ENCODE peak calls at places on chromosomes 6 and 20, in five cellular contexts. B is fibroblast of lung, A is PC-3, E is hepatocyte, H is GM23248. M is an unnamed sample.

GRCh38 chr6:52976591-52977035 is 18.5 kb downstream of the GSTA4 start:
- DNase-seq in B (no peak), A (no peak), E (peak), H (no peak), M (no peak)

GRCh38 chr6:56671651-56672461 is 29.2 kb upstream of the DST start:
- DNase-seq in B (peak), A (no peak), E (peak), H (no peak), M (peak)

GRCh38 chr6:89387516-89388222 is 24.4 kb downstream of the RRAGD start:
- DNase-seq in B (no peak), A (no peak), E (no peak), H (no peak), M (no peak)

GRCh38 chr6:139927236-139927635 is 552.8 kb upstream of the CITED2 start:
- DNase-seq in B (peak), A (peak), E (no peak), H (peak), M (peak)

GRCh38 chr6:150764638-150765456 is 100.7 kb upstream of the MTHFD1L start:
- DNase-seq in B (no peak), A (no peak), E (no peak), H (no peak), M (no peak)

GRCh38 chr6:72522735-72523141 is 99.1 kb upstream of the KCNQ5 start:
- DNase-seq in B (no peak), A (peak), E (peak), H (no peak), M (peak)

GRCh38 chr6:3949531-3949930 is 100.4 kb downstream of the FAM50B start:
- DNase-seq in B (no peak), A (no peak), E (no peak), H (no peak), M (no peak)

GRCh38 chr20:48704761-48705160 is 123.0 kb downstream of the PREX1 start:
- DNase-seq in B (no peak), A (no peak), E (no peak), H (no peak), M (no peak)

GRCh38 chr6:44859901-44860410 is 468.2 kb upstream of the RUNX2 start:
- DNase-seq in B (no peak), A (no peak), E (no peak), H (no peak), M (no peak)

GRCh38 chr6:39075010-39075738 is 26.6 kb downstream of the GLP1R start:
- DNase-seq in B (no peak), A (no peak), E (no peak), H (no peak), M (no peak)

GRCh38 chr20:61369731-61370520 is 117.9 kb downstream of the CDH4 start:
- DNase-seq in B (no peak), A (no peak), E (no peak), H (no peak), M (no peak)

GRCh38 chr6:117676577-117677218 is 1.4 kb downstream of the NUS1 start:
- DNase-seq in B (no peak), A (no peak), E (no peak), H (peak), M (no peak)

GRCh38 chr6:24524801-24525200 is 30.0 kb downstream of the ALDH5A1 start:
- DNase-seq in B (peak), A (peak), E (peak), H (peak), M (peak)

DNA sequence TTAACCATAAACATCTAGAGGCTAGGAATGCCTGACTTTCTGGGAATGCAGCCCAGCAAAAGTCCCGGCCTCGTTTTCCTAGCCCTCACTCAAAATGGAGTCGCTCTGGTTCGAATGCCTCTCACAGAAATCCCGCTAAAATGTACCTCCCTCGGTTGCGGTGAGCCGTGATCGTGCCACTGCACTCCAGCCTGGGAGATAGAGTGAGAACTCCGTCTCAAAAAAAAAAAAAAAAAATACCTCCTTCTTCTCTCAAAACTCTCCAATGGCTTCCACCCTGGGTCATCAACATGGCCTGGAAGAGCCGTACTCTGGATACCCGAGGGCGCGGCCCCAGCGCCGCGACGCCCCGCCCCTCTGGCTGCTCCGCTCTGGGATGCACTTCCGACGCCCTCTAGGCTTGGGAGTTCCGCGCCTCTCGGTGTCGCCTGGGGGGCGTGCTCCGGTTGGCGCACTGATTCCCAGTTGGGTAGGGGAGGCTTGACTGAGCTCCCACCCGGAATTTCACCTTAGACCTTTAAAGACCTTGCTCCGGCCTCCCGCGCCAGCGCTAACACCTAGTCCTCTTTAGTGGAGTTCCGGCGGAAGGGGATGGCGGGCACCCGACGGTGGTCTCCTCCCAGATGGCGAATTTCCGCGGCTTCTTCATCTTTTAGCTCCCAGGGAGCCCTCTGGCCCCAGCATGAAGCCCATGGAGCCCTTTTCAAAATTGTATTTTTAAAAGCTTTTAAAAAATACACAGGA is 12.3 kb downstream of the HMGN4 start:
- DNase-seq in B (peak), A (peak), E (peak), H (peak), M (peak)
- TF ChIP-seq EZH2 in B (no peak), A (no peak), E (no peak), H (no peak), M (no peak)

GRCh38 chr6:42104095-42104806 is 38.2 kb downstream of the C6orf132 start:
- DNase-seq in B (peak), A (no peak), E (peak), H (no peak), M (peak)
- H3K4me3 ChIP-seq in B (peak), A (no peak), E (no peak), H (no peak), M (peak)

DNA sequence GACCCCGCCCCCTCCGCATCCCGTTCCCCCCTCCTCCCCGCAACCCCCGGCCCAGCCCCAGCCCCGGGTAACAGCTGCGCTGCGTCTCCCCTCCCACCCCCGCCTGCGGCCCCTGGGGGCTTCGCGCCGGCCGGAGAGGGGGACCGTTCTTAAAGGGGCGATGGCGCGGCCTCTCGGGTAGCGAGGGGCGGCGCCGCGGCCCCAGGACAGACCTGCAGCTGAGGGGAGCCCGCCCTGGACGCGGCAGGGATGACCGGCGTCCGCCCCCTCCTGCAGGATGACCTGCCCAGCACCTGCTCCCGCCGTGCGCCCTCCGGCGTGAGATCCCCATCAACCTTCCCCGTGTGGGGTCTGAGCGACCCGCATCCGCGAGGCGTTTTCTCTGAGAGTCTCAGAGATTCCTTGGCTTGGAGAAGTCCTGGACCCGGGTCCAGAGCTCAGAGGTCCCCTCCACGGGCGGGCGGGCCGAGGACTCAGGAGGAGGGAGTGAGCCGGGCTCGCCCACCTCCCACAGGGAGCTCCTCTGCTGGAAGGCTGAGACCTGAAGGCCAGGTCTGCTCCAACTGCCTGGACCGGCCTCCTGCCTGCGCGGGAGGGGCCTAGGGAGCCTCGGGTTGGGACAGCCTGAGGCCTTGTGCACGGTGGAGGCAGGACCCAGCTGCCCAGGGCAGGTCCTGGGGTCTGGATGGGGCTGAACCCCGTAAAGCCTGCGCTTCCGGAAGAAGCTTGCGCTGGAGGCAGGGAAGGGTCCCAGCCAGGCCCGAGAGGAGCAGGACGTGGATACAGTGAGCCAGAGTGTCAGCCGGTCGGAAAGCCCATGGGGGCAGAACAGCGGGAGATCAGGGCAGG is 497 bp upstream of the NKAIN4 start:
- DNase-seq in B (no peak), A (no peak), E (no peak), H (no peak), M (no peak)
- TF ChIP-seq EZH2 in B (no peak), A (no peak), E (no peak), H (peak), M (peak)

GRCh38 chr6:26330835-26331808 is 33.9 kb upstream of the BTN3A2 start:
- DNase-seq in B (no peak), A (peak), E (peak), H (peak), M (peak)

GRCh38 chr6:26331809-26332226 is 33.2 kb upstream of the BTN3A2 start:
- DNase-seq in B (no peak), A (no peak), E (no peak), H (peak), M (no peak)

GRCh38 chr6:26328265-26328844 is 36.6 kb upstream of the BTN3A2 start:
- DNase-seq in B (no peak), A (no peak), E (no peak), H (no peak), M (peak)

GRCh38 chr6:26327450-26328264 is 37.3 kb upstream of the BTN3A2 start:
- DNase-seq in B (peak), A (peak), E (peak), H (peak), M (peak)

GRCh38 chr6:26329763-26330511 is 35.1 kb upstream of the BTN3A2 start:
- DNase-seq in B (peak), A (peak), E (peak), H (peak), M (peak)
- H3K4me3 ChIP-seq in B (no peak), A (peak), E (peak), H (peak), M (peak)

GRCh38 chr20:13322621-13323020 is 101.5 kb downstream of the ISM1 start:
- DNase-seq in B (no peak), A (no peak), E (no peak), H (no peak), M (no peak)
- TF ChIP-seq EZH2 in B (no peak), A (no peak), E (no peak), H (no peak), M (no peak)

GRCh38 chr6:37049735-37049989 is 44.2 kb downstream of the FGD2 start:
- DNase-seq in B (no peak), A (no peak), E (no peak), H (no peak), M (no peak)

GRCh38 chr6:37048851-37049734 is 43.6 kb downstream of the FGD2 start:
- DNase-seq in B (peak), A (peak), E (peak), H (peak), M (no peak)

GRCh38 chr6:37050854-37051137 is 45.3 kb downstream of the FGD2 start:
- DNase-seq in B (no peak), A (no peak), E (no peak), H (no peak), M (no peak)

GRCh38 chr6:37051138-37052026 is 45.9 kb downstream of the FGD2 start:
- DNase-seq in B (peak), A (peak), E (peak), H (peak), M (peak)

DNA sequence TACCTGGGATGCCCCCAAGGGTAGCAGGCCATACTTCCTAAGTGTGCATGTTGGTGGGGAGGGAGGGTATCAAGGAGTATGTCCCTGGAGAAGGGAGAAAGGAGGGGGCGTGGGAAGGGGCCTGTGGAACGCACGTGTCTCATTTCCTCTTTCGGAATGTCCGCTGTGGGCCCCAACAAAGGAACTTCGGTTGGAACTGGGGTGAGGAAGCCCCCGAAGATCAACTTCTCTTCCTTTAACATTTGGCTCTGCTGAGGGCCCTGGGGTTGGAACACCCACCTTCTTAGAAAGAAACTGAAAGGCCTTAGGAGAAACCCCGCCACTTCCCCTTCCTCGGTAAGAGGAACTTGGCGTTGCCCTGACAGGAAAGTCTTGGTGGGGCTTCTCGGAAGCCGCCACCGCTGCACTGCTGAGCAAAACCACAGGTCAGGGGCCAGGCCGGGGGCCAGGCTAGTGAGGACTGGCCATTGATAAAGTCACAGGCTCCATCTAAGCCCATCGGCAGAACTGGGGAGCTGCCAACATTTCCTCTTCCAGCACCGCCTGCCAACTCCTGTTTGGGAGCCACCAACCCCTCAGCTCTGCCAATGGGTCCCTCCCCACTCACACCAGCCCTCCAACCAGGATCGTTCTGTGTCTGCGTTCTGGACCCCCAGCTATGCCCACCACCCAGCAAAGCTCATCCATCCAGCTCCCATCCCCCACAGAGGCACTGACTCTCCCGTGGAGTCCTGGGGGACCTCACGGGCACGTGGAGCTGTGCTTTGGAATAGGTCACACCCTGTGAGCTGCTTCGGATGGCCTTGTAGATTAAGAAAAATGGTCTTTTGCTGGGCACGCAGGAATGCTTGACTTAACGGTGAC is 44.8 kb downstream of the FGD2 start:
- DNase-seq in B (no peak), A (no peak), E (no peak), H (no peak), M (no peak)
- H3K4me3 ChIP-seq in B (no peak), A (no peak), E (no peak), H (no peak), M (no peak)

GRCh38 chr20:59571591-59572314 is 32.6 kb upstream of the PHACTR3 start:
- DNase-seq in B (peak), A (peak), E (peak), H (peak), M (peak)
- TF ChIP-seq EZH2 in B (no peak), A (no peak), E (no peak), H (no peak), M (no peak)